ENCODE peak calls at places on chromosomes 3 and 15, in five cellular contexts. S is germinal center, A is activated T-cell treated with anti-CD3 and anti-CD28 coated beads for 1 hour, H is type B pancreatic cell, F is NCI-H1092 treated with DMSO at 0.1 percent for 48 hours. K is an unnamed sample.

GRCh38 chr3:23824699-23825444 is 19.1 kb downstream of the UBE2E1 start:
- DNase-seq in S (no peak), A (no peak), H (no peak), F (no peak), K (no peak)

GRCh38 chr3:192281207-192281880 is 446.0 kb downstream of the FGF12 start:
- DNase-seq in S (no peak), A (no peak), H (no peak), F (no peak), K (no peak)

GRCh38 chr15:101105059-101105851 is 146.6 kb downstream of the CHSY1 start:
- DNase-seq in S (no peak), A (no peak), H (no peak), F (no peak), K (no peak)

GRCh38 chr15:41161336-41161735 is 45.3 kb upstream of the INO80 start:
- DNase-seq in S (no peak), A (no peak), H (no peak), F (no peak), K (no peak)

GRCh38 chr3:141237701-141238521 is 6.3 kb downstream of the PXYLP1 start:
- DNase-seq in S (no peak), A (no peak), H (peak; percentile 43), F (peak; percentile 98), K (no peak)

GRCh38 chr15:42737529-42738328 is 801 bp upstream of the CDAN1 start:
- DNase-seq in S (no peak), A (no peak), H (peak; percentile 53), F (no peak), K (no peak)

GRCh38 chr3:50204052-50204803 is 843 bp upstream of the SLC38A3 start:
- DNase-seq in S (no peak), A (no peak), H (no peak), F (no peak), K (no peak)

GRCh38 chr3:25313286-25313685 is 114.8 kb upstream of the RARB start:
- DNase-seq in S (no peak), A (no peak), H (no peak), F (no peak), K (no peak)